ENCODE peak calls at places on chromosomes 6 and 20, in seven cellular contexts. H, F, Q, B, T, I and E are unnamed samples.

GRCh38 chr6:46781478-46782378 is 11.5 kb upstream of the MEP1A start:
- DNase-seq in Q (peak), F (peak), H (peak), T (peak), I (peak), B (peak), E (peak)

GRCh38 chr6:166619912-166620311 is 7.1 kb downstream of the RPS6KA2 start:
- DNase-seq in B (no peak), I (no peak), T (no peak), H (peak), F (no peak), Q (no peak), E (no peak)

GRCh38 chr20:25277941-25278521 is 30.1 kb downstream of the PYGB start:
- DNase-seq in H (no peak), B (no peak), I (no peak), T (no peak), F (no peak), Q (no peak), E (no peak)

GRCh38 chr6:147132889-147133288 is 71.3 kb upstream of the STXBP5 start:
- DNase-seq in T (no peak), B (no peak), F (no peak), I (no peak), Q (no peak), H (no peak), E (no peak)

GRCh38 chr6:43907312-43907711 is 137.3 kb downstream of the VEGFA start:
- DNase-seq in H (no peak), B (no peak), I (no peak), T (no peak), F (no peak), Q (no peak), E (no peak)

GRCh38 chr6:112503210-112503609 is 156.1 kb downstream of the RFPL4B start:
- DNase-seq in I (no peak), T (peak), H (no peak), Q (no peak), F (peak), B (no peak), E (peak)

GRCh38 chr6:52522151-52522626 is 54.7 kb downstream of the TRAM2 start:
- DNase-seq in F (no peak), H (no peak), B (no peak), I (no peak), Q (no peak), T (no peak), E (no peak)

GRCh38 chr6:111978826-111979225 is 75.1 kb upstream of the CCN6 start:
- DNase-seq in F (no peak), Q (no peak), B (no peak), H (no peak), I (no peak), T (no peak), E (no peak)

GRCh38 chr20:21027569-21027968 is 78.6 kb downstream of the LINC00237 start:
- DNase-seq in Q (peak), T (no peak), H (no peak), F (peak), I (no peak), B (peak), E (no peak)

GRCh38 chr20:53622247-53623114 is 28.8 kb upstream of the ZNF217 start:
- DNase-seq in F (peak), T (no peak), I (no peak), B (no peak), H (no peak), Q (no peak), E (no peak)

GRCh38 chr6:13239530-13240455 is 88.5 kb downstream of the TBC1D7 start:
- DNase-seq in B (no peak), Q (no peak), F (no peak), I (no peak), T (no peak), H (no peak), E (no peak)

GRCh38 chr20:18496740-18497592 is at the start of gene RBBP9:
- DNase-seq in F (peak), I (peak), H (peak), Q (peak), B (peak), T (peak), E (peak)

GRCh38 chr6:170269151-170269872 is 21.6 kb downstream of the DLL1 start:
- DNase-seq in T (no peak), F (no peak), I (no peak), B (no peak), H (no peak), Q (peak), E (no peak)

GRCh38 chr20:1494436-1494835 is 3.2 kb upstream of the SIRPB2 start:
- DNase-seq in I (no peak), T (no peak), Q (no peak), B (no peak), H (no peak), F (no peak), E (no peak)

GRCh38 chr20:39903806-39904205 is 785.2 kb downstream of the MAFB start:
- DNase-seq in F (no peak), T (peak), Q (no peak), I (no peak), B (no peak), H (no peak), E (peak)

GRCh38 chr20:57685134-57685851 is 24.5 kb downstream of the PMEPA1 start:
- DNase-seq in Q (no peak), F (no peak), B (no peak), I (no peak), T (no peak), H (no peak), E (no peak)

GRCh38 chr6:40806479-40806878 is 219.3 kb upstream of the LRFN2 start:
- DNase-seq in T (no peak), I (no peak), F (no peak), Q (no peak), H (no peak), B (no peak), E (no peak)

GRCh38 chr20:36881888-36882287 is 6.0 kb downstream of the TLDC2 start:
- DNase-seq in B (no peak), T (no peak), F (no peak), I (no peak), H (no peak), Q (no peak), E (no peak)

GRCh38 chr6:79868098-79868722 is 79.1 kb downstream of the ELOVL4 start:
- DNase-seq in T (no peak), B (peak), I (peak), H (peak), F (peak), Q (peak), E (peak)

GRCh38 chr6:3330199-3330598 is 71.5 kb downstream of the PSMG4 start:
- DNase-seq in H (no peak), I (no peak), T (no peak), Q (no peak), F (no peak), B (no peak), E (no peak)

GRCh38 chr6:16688984-16689636 is 72.2 kb downstream of the ATXN1 start:
- DNase-seq in I (no peak), T (no peak), Q (no peak), H (no peak), F (no peak), B (no peak), E (no peak)

GRCh38 chr6:22221630-22222029 is 75.2 kb downstream of the PRL start:
- DNase-seq in F (peak), I (no peak), B (no peak), T (no peak), Q (no peak), H (no peak), E (no peak)

GRCh38 chr6:36050305-36050704 is 22.7 kb downstream of the MAPK14 start:
- DNase-seq in T (no peak), F (no peak), I (no peak), H (no peak), B (no peak), Q (no peak), E (no peak)

GRCh38 chr20:13183005-13183404 is 38.1 kb upstream of the ISM1 start:
- DNase-seq in T (no peak), B (no peak), Q (no peak), H (no peak), I (no peak), F (no peak), E (no peak)

GRCh38 chr6:43491750-43492661 is 14.6 kb downstream of the TJAP1 start:
- DNase-seq in H (peak), T (peak), F (no peak), B (no peak), I (no peak), Q (no peak), E (peak)

GRCh38 chr20:51428451-51429143 is 113.9 kb downstream of the NFATC2 start:
- DNase-seq in H (no peak), I (peak), B (no peak), F (peak), Q (no peak), T (no peak), E (no peak)

GRCh38 chr6:105429676-105430075 is 26.8 kb upstream of the PREP start:
- DNase-seq in Q (no peak), F (no peak), B (no peak), H (peak), T (no peak), I (no peak), E (no peak)

GRCh38 chr6:131979515-131980337 is 28.6 kb upstream of the CCN2 start:
- DNase-seq in Q (no peak), F (no peak), T (no peak), H (peak), B (no peak), I (no peak), E (no peak)

GRCh38 chr6:28895131-28895812 is 28.5 kb downstream of the TRIM27 start:
- DNase-seq in B (peak), Q (peak), I (peak), T (peak), H (peak), F (peak), E (peak)

GRCh38 chr20:38542994-38543906 is 37.7 kb upstream of the ADIG start:
- DNase-seq in I (no peak), H (no peak), F (no peak), Q (no peak), T (no peak), B (no peak), E (peak)

GRCh38 chr6:166747644-166748595 is 120.9 kb upstream of the RPS6KA2 start:
- DNase-seq in F (no peak), B (no peak), Q (no peak), T (no peak), I (no peak), H (no peak), E (no peak)

GRCh38 chr6:83198486-83199172 is 5.5 kb downstream of the RWDD2A start:
- DNase-seq in Q (no peak), F (no peak), B (no peak), H (no peak), I (no peak), T (no peak), E (no peak)

GRCh38 chr20:22288156-22288555 is 296.2 kb downstream of the FOXA2 start:
- DNase-seq in F (no peak), B (no peak), H (no peak), T (no peak), Q (no peak), I (no peak), E (no peak)

GRCh38 chr6:27668442-27669275 is 195.8 kb upstream of the ZNF184 start:
- DNase-seq in F (peak), H (no peak), Q (peak), I (no peak), T (no peak), B (peak), E (no peak)

GRCh38 chr6:134585529-134585873 is 267.6 kb upstream of the SGK1 start:
- DNase-seq in Q (peak), H (no peak), T (no peak), F (peak), I (no peak), B (no peak), E (no peak)

GRCh38 chr6:109166643-109167042 is 71.3 kb downstream of the CEP57L1 start:
- DNase-seq in H (no peak), Q (no peak), T (no peak), B (no peak), I (no peak), F (no peak), E (no peak)

GRCh38 chr6:167311286-167311685 is 13.6 kb upstream of the TTLL2 start:
- DNase-seq in I (no peak), H (no peak), Q (no peak), F (no peak), T (peak), B (no peak), E (peak)

GRCh38 chr6:31721351-31722020 is at the start of gene LY6G6C:
- DNase-seq in T (no peak), F (no peak), H (no peak), I (no peak), Q (no peak), B (no peak), E (no peak)

GRCh38 chr6:132279592-132280139 is 121.6 kb downstream of the MOXD1 start:
- DNase-seq in H (peak), T (peak), B (peak), Q (peak), F (peak), I (peak), E (peak)